ENCODE peak calls at places on chromosomes 5 and 9, in seven cellular contexts. One of them, this sample, is unnamed.
A peak's percentile ranks its signal among the peaks of the same experiment; 100 is the strongest.

GRCh38 chr5:115424030-115424429 is 120.5 kb downstream of the FEM1C start:
- DNase-seq in neural progenitor cell: no peak
- DNase-seq in breast epithelium: no peak
- DNase-seq in IMR-90: no peak
- DNase-seq in substantia nigra: no peak
- DNase-seq in ovary: no peak
- DNase-seq in thoracic aorta: no peak
- DNase-seq in this sample: no peak

GRCh38 chr9:84793251-84793650 is 123.7 kb downstream of the NTRK2 start:
- DNase-seq in neural progenitor cell: no peak
- DNase-seq in breast epithelium: no peak
- DNase-seq in IMR-90: no peak
- DNase-seq in substantia nigra: no peak
- DNase-seq in ovary: no peak
- DNase-seq in thoracic aorta: no peak
- DNase-seq in this sample: no peak

GRCh38 chr5:59799668-59800374 is 93.7 kb downstream of the PDE4D start:
- DNase-seq in neural progenitor cell: peak; percentile 47
- DNase-seq in breast epithelium: no peak
- DNase-seq in IMR-90: peak; percentile 57
- DNase-seq in substantia nigra: no peak
- DNase-seq in ovary: no peak
- DNase-seq in thoracic aorta: no peak
- DNase-seq in this sample: no peak

GRCh38 chr5:21452429-21452828 is 1400.7 kb downstream of the CDH12 start:
- DNase-seq in neural progenitor cell: no peak
- DNase-seq in breast epithelium: no peak
- DNase-seq in IMR-90: no peak
- DNase-seq in substantia nigra: no peak
- DNase-seq in ovary: no peak
- DNase-seq in thoracic aorta: no peak
- DNase-seq in this sample: no peak

GRCh38 chr9:127149463-127150390 is 27.3 kb upstream of the ANGPTL2 start:
- DNase-seq in neural progenitor cell: no peak
- DNase-seq in breast epithelium: no peak
- DNase-seq in IMR-90: no peak
- DNase-seq in substantia nigra: no peak
- DNase-seq in ovary: peak; percentile 8
- DNase-seq in thoracic aorta: no peak
- DNase-seq in this sample: no peak

GRCh38 chr9:112125961-112126388 is 49.1 kb downstream of the SUSD1 start:
- DNase-seq in neural progenitor cell: no peak
- DNase-seq in breast epithelium: no peak
- DNase-seq in IMR-90: peak; percentile 20
- DNase-seq in substantia nigra: no peak
- DNase-seq in ovary: no peak
- DNase-seq in thoracic aorta: no peak
- DNase-seq in this sample: no peak

GRCh38 chr5:90899014-90899604 is 340.5 kb downstream of the ADGRV1 start:
- DNase-seq in neural progenitor cell: no peak
- DNase-seq in breast epithelium: no peak
- DNase-seq in IMR-90: no peak
- DNase-seq in substantia nigra: no peak
- DNase-seq in ovary: no peak
- DNase-seq in thoracic aorta: no peak
- DNase-seq in this sample: no peak

GRCh38 chr5:150531686-150532085 is 23.8 kb downstream of the NDST1 start:
- DNase-seq in neural progenitor cell: no peak
- DNase-seq in breast epithelium: no peak
- DNase-seq in IMR-90: no peak
- DNase-seq in substantia nigra: no peak
- DNase-seq in ovary: no peak
- DNase-seq in thoracic aorta: no peak
- DNase-seq in this sample: no peak

GRCh38 chr5:5886812-5887486 is 464.5 kb downstream of the ICE1 start:
- DNase-seq in neural progenitor cell: peak; percentile 62
- DNase-seq in breast epithelium: no peak
- DNase-seq in IMR-90: no peak
- DNase-seq in substantia nigra: no peak
- DNase-seq in ovary: no peak
- DNase-seq in thoracic aorta: no peak
- DNase-seq in this sample: no peak

GRCh38 chr9:131656356-131657030 is 83.4 kb downstream of the RAPGEF1 start:
- DNase-seq in neural progenitor cell: no peak
- DNase-seq in breast epithelium: no peak
- DNase-seq in IMR-90: no peak
- DNase-seq in substantia nigra: no peak
- DNase-seq in ovary: no peak
- DNase-seq in thoracic aorta: peak; percentile 15
- DNase-seq in this sample: no peak

GRCh38 chr9:37920471-37921167 is 16.7 kb upstream of the SLC25A51 start:
- DNase-seq in neural progenitor cell: peak; percentile 66
- DNase-seq in breast epithelium: no peak
- DNase-seq in IMR-90: no peak
- DNase-seq in substantia nigra: no peak
- DNase-seq in ovary: no peak
- DNase-seq in thoracic aorta: no peak
- DNase-seq in this sample: no peak

GRCh38 chr9:99055384-99055783 is 49.5 kb upstream of the TGFBR1 start:
- DNase-seq in neural progenitor cell: no peak
- DNase-seq in breast epithelium: no peak
- DNase-seq in IMR-90: no peak
- DNase-seq in substantia nigra: no peak
- DNase-seq in ovary: no peak
- DNase-seq in thoracic aorta: no peak
- DNase-seq in this sample: no peak

GRCh38 chr9:99052849-99053715 is 51.8 kb upstream of the TGFBR1 start:
- DNase-seq in neural progenitor cell: no peak
- DNase-seq in breast epithelium: no peak
- DNase-seq in IMR-90: no peak
- DNase-seq in substantia nigra: no peak
- DNase-seq in ovary: no peak
- DNase-seq in thoracic aorta: no peak
- DNase-seq in this sample: peak; percentile 44

GRCh38 chr9:99056186-99056585 is 48.7 kb upstream of the TGFBR1 start:
- DNase-seq in neural progenitor cell: no peak
- DNase-seq in breast epithelium: no peak
- DNase-seq in IMR-90: no peak
- DNase-seq in substantia nigra: no peak
- DNase-seq in ovary: no peak
- DNase-seq in thoracic aorta: no peak
- DNase-seq in this sample: no peak

GRCh38 chr9:99056876-99057664 is 47.8 kb upstream of the TGFBR1 start:
- DNase-seq in neural progenitor cell: no peak
- DNase-seq in breast epithelium: no peak
- DNase-seq in IMR-90: peak; percentile 91
- DNase-seq in substantia nigra: no peak
- DNase-seq in ovary: no peak
- DNase-seq in thoracic aorta: no peak
- DNase-seq in this sample: no peak

GRCh38 chr9:99054581-99054980 is 50.3 kb upstream of the TGFBR1 start:
- DNase-seq in neural progenitor cell: no peak
- DNase-seq in breast epithelium: peak; percentile 39
- DNase-seq in IMR-90: no peak
- DNase-seq in substantia nigra: no peak
- DNase-seq in ovary: no peak
- DNase-seq in thoracic aorta: no peak
- DNase-seq in this sample: no peak
- H3K27ac ChIP-seq in neural progenitor cell: no peak overlapping the region
- H3K27ac ChIP-seq in breast epithelium: no peak overlapping the region
- H3K27ac ChIP-seq in IMR-90: no peak overlapping the region
- H3K27ac ChIP-seq in substantia nigra: no peak overlapping the region
- H3K27ac ChIP-seq in ovary: no peak overlapping the region
- H3K27ac ChIP-seq in thoracic aorta: no peak overlapping the region
- H3K27ac ChIP-seq in this sample: no peak overlapping the region

DNA sequence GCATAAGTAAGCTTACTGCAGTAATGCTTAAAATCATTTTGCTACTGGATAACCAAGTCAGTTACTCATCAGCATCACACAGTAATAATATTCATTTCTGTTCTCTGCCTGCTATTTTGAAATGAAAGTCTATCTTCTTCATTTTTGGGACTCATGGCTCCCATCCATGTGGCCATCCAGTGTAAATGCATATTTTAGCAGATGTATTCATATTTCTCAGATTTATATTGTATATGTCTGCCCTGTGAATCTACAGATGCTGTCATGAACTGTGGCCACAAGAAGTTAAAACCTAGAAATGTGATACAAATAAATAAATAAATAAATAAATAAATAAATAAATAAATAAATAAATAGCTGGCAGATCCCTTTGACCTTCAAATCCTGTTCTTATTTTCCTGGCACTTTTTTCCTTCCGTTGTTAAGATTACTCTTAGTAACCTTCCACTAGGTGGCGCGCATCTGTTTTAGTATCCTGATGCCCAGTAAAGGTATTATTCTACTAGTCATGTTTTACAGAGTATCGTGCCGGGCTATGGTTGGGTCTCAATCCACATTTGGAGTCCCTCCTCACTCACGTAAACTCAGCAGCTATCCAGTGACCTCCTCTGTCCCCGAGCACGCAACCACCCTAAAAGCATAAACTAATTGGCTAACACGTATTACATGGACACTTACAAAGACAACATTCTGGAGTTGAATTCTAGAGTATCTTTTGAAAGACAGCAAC is 79.2 kb upstream of the IL7R start:
- DNase-seq in neural progenitor cell: peak; percentile 92
- DNase-seq in breast epithelium: peak; percentile 19
- DNase-seq in IMR-90: peak; percentile 83
- DNase-seq in substantia nigra: peak; percentile 41
- DNase-seq in ovary: peak; percentile 68
- DNase-seq in thoracic aorta: peak; percentile 25
- DNase-seq in this sample: no peak
- H3K27ac ChIP-seq in neural progenitor cell: no peak overlapping the region
- H3K27ac ChIP-seq in breast epithelium: no peak overlapping the region
- H3K27ac ChIP-seq in IMR-90: peak overlapping the region; percentile 10
- H3K27ac ChIP-seq in substantia nigra: no peak overlapping the region
- H3K27ac ChIP-seq in ovary: no peak overlapping the region
- H3K27ac ChIP-seq in thoracic aorta: no peak overlapping the region
- H3K27ac ChIP-seq in this sample: no peak overlapping the region

GRCh38 chr5:122967625-122968024 is 68.9 kb downstream of the PPIC start:
- DNase-seq in neural progenitor cell: no peak
- DNase-seq in breast epithelium: no peak
- DNase-seq in IMR-90: no peak
- DNase-seq in substantia nigra: no peak
- DNase-seq in ovary: no peak
- DNase-seq in thoracic aorta: no peak
- DNase-seq in this sample: no peak

GRCh38 chr5:122963305-122963704 is 73.2 kb downstream of the PPIC start:
- DNase-seq in neural progenitor cell: no peak
- DNase-seq in breast epithelium: no peak
- DNase-seq in IMR-90: no peak
- DNase-seq in substantia nigra: no peak
- DNase-seq in ovary: no peak
- DNase-seq in thoracic aorta: no peak
- DNase-seq in this sample: no peak

GRCh38 chr5:122965111-122965510 is 71.4 kb downstream of the PPIC start:
- DNase-seq in neural progenitor cell: peak; percentile 24
- DNase-seq in breast epithelium: no peak
- DNase-seq in IMR-90: no peak
- DNase-seq in substantia nigra: no peak
- DNase-seq in ovary: no peak
- DNase-seq in thoracic aorta: no peak
- DNase-seq in this sample: no peak

GRCh38 chr5:122971333-122971732 is 65.2 kb downstream of the PPIC start:
- DNase-seq in neural progenitor cell: no peak
- DNase-seq in breast epithelium: no peak
- DNase-seq in IMR-90: no peak
- DNase-seq in substantia nigra: no peak
- DNase-seq in ovary: no peak
- DNase-seq in thoracic aorta: no peak
- DNase-seq in this sample: no peak

GRCh38 chr5:122967085-122967484 is 69.4 kb downstream of the PPIC start:
- DNase-seq in neural progenitor cell: no peak
- DNase-seq in breast epithelium: no peak
- DNase-seq in IMR-90: no peak
- DNase-seq in substantia nigra: no peak
- DNase-seq in ovary: no peak
- DNase-seq in thoracic aorta: no peak
- DNase-seq in this sample: no peak
- H3K27ac ChIP-seq in neural progenitor cell: no peak overlapping the region
- H3K27ac ChIP-seq in breast epithelium: no peak overlapping the region
- H3K27ac ChIP-seq in IMR-90: no peak overlapping the region
- H3K27ac ChIP-seq in substantia nigra: no peak overlapping the region
- H3K27ac ChIP-seq in ovary: no peak overlapping the region
- H3K27ac ChIP-seq in thoracic aorta: no peak overlapping the region
- H3K27ac ChIP-seq in this sample: no peak overlapping the region

GRCh38 chr9:116549061-116549664 is 137.9 kb upstream of the TRIM32 start:
- DNase-seq in neural progenitor cell: no peak
- DNase-seq in breast epithelium: peak; percentile 72
- DNase-seq in IMR-90: peak; percentile 97
- DNase-seq in substantia nigra: peak; percentile 64
- DNase-seq in ovary: peak; percentile 64
- DNase-seq in thoracic aorta: peak; percentile 45
- DNase-seq in this sample: no peak
- H3K27ac ChIP-seq in neural progenitor cell: no peak overlapping the region
- H3K27ac ChIP-seq in breast epithelium: no peak overlapping the region
- H3K27ac ChIP-seq in IMR-90: peak overlapping the region; percentile 35
- H3K27ac ChIP-seq in substantia nigra: no peak overlapping the region
- H3K27ac ChIP-seq in ovary: no peak overlapping the region
- H3K27ac ChIP-seq in thoracic aorta: no peak overlapping the region
- H3K27ac ChIP-seq in this sample: no peak overlapping the region

GRCh38 chr9:33248606-33249005 is 8.6 kb downstream of the SPINK4 start:
- DNase-seq in neural progenitor cell: no peak
- DNase-seq in breast epithelium: no peak
- DNase-seq in IMR-90: no peak
- DNase-seq in substantia nigra: no peak
- DNase-seq in ovary: no peak
- DNase-seq in thoracic aorta: no peak
- DNase-seq in this sample: no peak

GRCh38 chr9:33249087-33249657 is 9.2 kb downstream of the SPINK4 start:
- DNase-seq in neural progenitor cell: no peak
- DNase-seq in breast epithelium: no peak
- DNase-seq in IMR-90: no peak
- DNase-seq in substantia nigra: no peak
- DNase-seq in ovary: no peak
- DNase-seq in thoracic aorta: no peak
- DNase-seq in this sample: no peak

GRCh38 chr9:33250458-33250995 is 10.6 kb downstream of the SPINK4 start:
- DNase-seq in neural progenitor cell: no peak
- DNase-seq in breast epithelium: no peak
- DNase-seq in IMR-90: peak; percentile 85
- DNase-seq in substantia nigra: no peak
- DNase-seq in ovary: no peak
- DNase-seq in thoracic aorta: no peak
- DNase-seq in this sample: no peak

GRCh38 chr9:33246269-33246860 is 6.4 kb downstream of the SPINK4 start:
- DNase-seq in neural progenitor cell: no peak
- DNase-seq in breast epithelium: no peak
- DNase-seq in IMR-90: no peak
- DNase-seq in substantia nigra: no peak
- DNase-seq in ovary: no peak
- DNase-seq in thoracic aorta: no peak
- DNase-seq in this sample: no peak

GRCh38 chr9:33249983-33250382 is 10.0 kb downstream of the SPINK4 start:
- DNase-seq in neural progenitor cell: no peak
- DNase-seq in breast epithelium: no peak
- DNase-seq in IMR-90: no peak
- DNase-seq in substantia nigra: no peak
- DNase-seq in ovary: no peak
- DNase-seq in thoracic aorta: no peak
- DNase-seq in this sample: no peak
- H3K27ac ChIP-seq in neural progenitor cell: no peak overlapping the region
- H3K27ac ChIP-seq in breast epithelium: no peak overlapping the region
- H3K27ac ChIP-seq in IMR-90: no peak overlapping the region
- H3K27ac ChIP-seq in substantia nigra: no peak overlapping the region
- H3K27ac ChIP-seq in ovary: no peak overlapping the region
- H3K27ac ChIP-seq in thoracic aorta: no peak overlapping the region
- H3K27ac ChIP-seq in this sample: no peak overlapping the region

This sample was measured in caudate nucleus.